ENCODE peak calls at places on chromosomes 5 and 9, in six cellular contexts. C is body of pancreas, B is uterus, E is left ventricle myocardium inferior, O is ovary, P is gastrocnemius medialis. V is an unnamed sample. For H3K36me3, the result is how much of the 10 kb centered on the place peaks cover.

GRCh38 chr5:60633336-60633735 is 66.6 kb downstream of the DEPDC1B start:
- DNase-seq in C (peak), B (no peak), E (no peak), O (no peak), P (no peak), V (no peak)

GRCh38 chr5:72163349-72163983 is 56.2 kb downstream of the MAP1B start:
- DNase-seq in C (no peak), B (no peak), E (no peak), O (no peak), P (no peak), V (no peak)

GRCh38 chr5:82821978-82822927 is 254.9 kb downstream of the TMEM167A start:
- DNase-seq in C (no peak), B (no peak), E (no peak), O (no peak), P (no peak), V (no peak)

GRCh38 chr9:2178034-2178734 is 163.0 kb downstream of the SMARCA2 start:
- DNase-seq in C (no peak), B (no peak), E (no peak), O (no peak), P (no peak), V (no peak)

GRCh38 chr9:34498511-34498910 is 24.3 kb downstream of the ENHO start:
- DNase-seq in C (no peak), B (no peak), E (no peak), O (no peak), P (no peak), V (no peak)

GRCh38 chr9:76185432-76185831 is 208.8 kb downstream of the RFK start:
- DNase-seq in C (no peak), B (no peak), E (no peak), O (no peak), P (no peak), V (no peak)

GRCh38 chr5:96967400-96967799 is 31.5 kb downstream of the LNPEP start:
- DNase-seq in C (no peak), B (no peak), E (no peak), O (no peak), P (no peak), V (no peak)

GRCh38 chr9:74861773-74862172 is 25.9 kb downstream of the TRPM6 start:
- DNase-seq in C (no peak), B (no peak), E (no peak), O (no peak), P (no peak), V (no peak)

GRCh38 chr5:5719292-5719691 is 296.8 kb downstream of the ICE1 start:
- DNase-seq in C (no peak), B (no peak), E (no peak), O (no peak), P (no peak), V (no peak)

GRCh38 chr5:77390795-77391194 is 101.3 kb downstream of the WDR41 start:
- DNase-seq in C (peak), B (no peak), E (no peak), O (no peak), P (no peak), V (no peak)

GRCh38 chr9:129866373-129867137 is 31.3 kb downstream of the USP20 start:
- DNase-seq in C (no peak), B (no peak), E (no peak), O (no peak), P (no peak), V (no peak)

GRCh38 chr9:116493183-116493582 is 193.9 kb upstream of the TRIM32 start:
- DNase-seq in C (no peak), B (no peak), E (no peak), O (no peak), P (no peak), V (no peak)

GRCh38 chr5:78215972-78216371 is 78.5 kb downstream of the AP3B1 start:
- DNase-seq in C (no peak), B (no peak), E (no peak), O (no peak), P (no peak), V (no peak)

GRCh38 chr9:136100700-136101614 is 5.9 kb upstream of the NACC2 start:
- DNase-seq in C (no peak), B (no peak), E (no peak), O (no peak), P (no peak), V (no peak)

GRCh38 chr5:171984748-171985419 is 21.6 kb downstream of the FBXW11 start:
- DNase-seq in C (no peak), B (no peak), E (no peak), O (no peak), P (no peak), V (peak)

GRCh38 chr5:113446358-113446927 is 11.7 kb upstream of the TSSK1B start:
- DNase-seq in C (no peak), B (no peak), E (no peak), O (no peak), P (no peak), V (no peak)

GRCh38 chr5:40559306-40559705 is 120.4 kb upstream of the PTGER4 start:
- DNase-seq in C (no peak), B (no peak), E (no peak), O (no peak), P (no peak), V (no peak)

GRCh38 chr5:73938280-73938937 is 312.4 kb downstream of the ARHGEF28 start:
- DNase-seq in C (peak), B (no peak), E (no peak), O (no peak), P (no peak), V (no peak)

GRCh38 chr5:39057745-39058144 is 16.5 kb downstream of the RICTOR start:
- DNase-seq in C (no peak), B (no peak), E (no peak), O (no peak), P (no peak), V (no peak)

GRCh38 chr5:154002093-154002492 is 36.6 kb downstream of the FAM114A2 start:
- DNase-seq in C (peak), B (peak), E (no peak), O (peak), P (no peak), V (no peak)

GRCh38 chr5:68875351-68875750 is 218.5 kb upstream of the SLC30A5 start:
- DNase-seq in C (no peak), B (no peak), E (no peak), O (no peak), P (no peak), V (no peak)

GRCh38 chr9:94825620-94825958 is 99.1 kb downstream of the AOPEP start:
- DNase-seq in C (no peak), B (no peak), E (no peak), O (no peak), P (no peak), V (no peak)

GRCh38 chr9:79687131-79687447 is 115.3 kb downstream of the TLE4 start:
- DNase-seq in C (no peak), B (no peak), E (no peak), O (no peak), P (no peak), V (no peak)

DNA sequence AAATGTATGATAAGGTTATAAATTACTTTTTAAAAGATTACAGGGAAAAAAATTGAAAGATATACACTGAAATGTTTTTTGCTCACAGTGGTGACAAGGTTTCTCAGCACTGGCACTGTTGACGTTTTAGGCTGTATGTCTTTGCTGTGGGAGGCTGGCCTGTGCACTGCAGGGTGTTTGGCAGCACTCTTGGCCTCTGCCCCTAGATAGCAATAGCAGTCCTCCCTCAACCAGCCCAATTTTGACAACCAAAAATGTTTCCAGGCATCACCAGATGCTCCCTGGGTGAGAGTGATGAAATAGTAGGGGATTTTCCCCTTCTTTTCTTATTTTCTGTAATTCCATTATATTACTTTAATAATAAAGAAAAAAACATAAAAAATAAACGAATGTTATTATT is 3.3 kb downstream of the CD274 start:
- DNase-seq in C (no peak), B (no peak), E (no peak), O (no peak), P (no peak), V (no peak)
- H3K4me3 ChIP-seq in C (no peak), B (no peak), E (no peak), O (no peak), P (no peak), V (peak)

DNA sequence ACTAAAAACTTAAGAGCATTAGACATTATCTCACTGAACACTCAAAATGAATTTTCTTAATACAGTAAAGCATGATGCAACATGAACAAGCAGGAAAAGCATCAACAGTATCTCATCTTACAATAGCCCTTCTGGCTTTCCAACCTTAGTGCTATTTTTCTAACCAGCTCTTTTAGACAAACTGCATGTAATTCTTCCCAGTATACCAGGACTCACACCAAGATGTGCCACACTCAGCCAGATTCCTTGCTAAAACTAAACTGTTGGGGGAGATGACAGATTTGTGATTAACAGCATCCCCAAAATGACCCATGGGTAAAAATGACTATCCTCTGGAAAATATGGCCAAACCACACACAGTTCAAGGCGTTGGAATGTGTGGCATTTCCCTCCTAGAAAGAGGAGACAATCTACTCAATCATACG is 36.2 kb downstream of the PWWP2A start:
- DNase-seq in C (no peak), B (no peak), E (no peak), O (no peak), P (no peak), V (no peak)
- TF ChIP-seq CTCF in C (no peak), B (no peak), E (no peak), O (no peak), P (no peak), V (no peak)

GRCh38 chr5:151051066-151051930 is 29.5 kb downstream of the TNIP1 start:
- DNase-seq in C (peak), B (peak), E (peak), O (peak), P (peak), V (peak)

GRCh38 chr5:151052834-151053233 is 28.0 kb downstream of the TNIP1 start:
- DNase-seq in C (no peak), B (no peak), E (no peak), O (no peak), P (no peak), V (no peak)

GRCh38 chr5:151051931-151052608 is 28.8 kb downstream of the TNIP1 start:
- DNase-seq in C (no peak), B (no peak), E (no peak), O (no peak), P (peak), V (no peak)

GRCh38 chr5:151048526-151048925 is 28.1 kb downstream of the GPX3 start:
- DNase-seq in C (no peak), B (no peak), E (no peak), O (no peak), P (no peak), V (no peak)

DNA sequence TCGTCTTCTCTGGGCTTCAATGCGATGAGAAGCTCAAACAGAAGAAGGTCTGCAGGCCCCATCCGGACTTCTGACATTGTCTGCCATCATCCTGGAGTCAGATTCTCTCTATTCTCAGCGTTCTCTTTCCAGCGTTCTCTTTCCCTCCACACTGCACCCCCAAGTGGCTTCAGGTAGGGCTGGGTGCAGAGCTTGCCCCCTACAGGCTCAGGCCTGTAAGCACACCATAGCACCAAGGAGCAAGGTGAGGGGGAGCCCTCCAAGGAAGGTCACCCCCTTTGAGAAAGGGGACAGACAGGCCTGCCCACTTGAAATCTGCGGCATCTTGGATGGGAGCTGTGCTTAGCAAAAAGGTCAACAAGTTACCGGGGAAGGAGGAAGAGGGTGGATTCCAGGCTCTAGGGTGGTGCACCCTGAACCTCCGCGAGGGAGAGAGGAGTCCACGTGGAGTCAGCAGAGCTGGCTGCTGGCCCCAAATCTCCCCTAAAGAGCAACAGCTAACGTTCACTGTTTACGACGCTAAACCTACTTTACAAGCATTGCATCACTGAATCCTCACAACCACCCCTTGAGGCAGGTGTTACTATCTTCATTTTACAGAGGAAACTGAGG is 27.5 kb downstream of the GPX3 start:
- DNase-seq in C (no peak), B (no peak), E (no peak), O (peak), P (no peak), V (no peak)
- H3K36me3 ChIP-seq in C (under half), B (under half), E (half or more), O (under half), P (under half), V (half or more)

GRCh38 chr9:114078021-114078780 is at the start of gene AMBP:
- DNase-seq in C (peak), B (no peak), E (no peak), O (no peak), P (no peak), V (no peak)

GRCh38 chr9:114078781-114079156 is 669 bp upstream of the AMBP start:
- DNase-seq in C (no peak), B (no peak), E (no peak), O (no peak), P (no peak), V (no peak)

GRCh38 chr9:114075602-114076001 is 2.5 kb downstream of the AMBP start:
- DNase-seq in C (no peak), B (no peak), E (no peak), O (no peak), P (no peak), V (no peak)

GRCh38 chr9:114076237-114077161 is 1.6 kb downstream of the AMBP start:
- DNase-seq in C (no peak), B (no peak), E (no peak), O (no peak), P (no peak), V (no peak)

DNA sequence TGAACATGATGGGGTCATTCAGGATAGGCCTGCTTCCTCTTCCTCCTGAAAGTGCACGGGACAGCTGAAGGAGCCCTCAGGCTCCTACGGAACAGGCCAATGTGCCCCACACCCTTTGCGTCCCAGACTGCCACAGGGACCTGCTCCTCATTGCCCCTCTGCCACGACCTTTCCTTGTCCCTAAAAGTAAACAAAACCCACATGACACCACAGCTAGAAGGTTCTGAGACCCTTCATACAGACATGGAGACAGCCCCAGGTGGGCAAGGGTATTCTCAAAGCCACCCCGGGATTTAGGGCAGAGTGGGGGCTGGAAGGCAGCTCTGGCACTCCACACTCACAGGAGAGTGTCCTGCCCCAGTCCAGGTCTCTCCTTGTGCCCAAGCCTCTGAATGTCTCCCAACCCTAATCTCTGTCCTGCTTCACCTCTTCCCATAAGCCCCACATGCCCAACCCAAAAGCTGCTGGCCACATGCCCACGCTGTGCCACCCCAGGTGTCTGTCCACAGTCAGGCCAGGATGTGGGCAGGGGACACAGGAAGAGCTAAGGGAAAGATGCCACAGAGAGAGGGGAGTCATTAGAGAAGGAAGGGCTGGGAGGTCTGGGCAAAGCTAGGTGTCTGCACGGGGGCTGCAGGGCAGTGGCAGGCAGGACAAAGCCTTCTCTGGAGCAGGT is 800 bp downstream of the AMBP start:
- DNase-seq in C (no peak), B (no peak), E (no peak), O (no peak), P (no peak), V (no peak)
- H3K4me3 ChIP-seq in C (no peak), B (no peak), E (no peak), O (no peak), P (no peak), V (no peak)

GRCh38 chr5:149450199-149450598 is 71.1 kb upstream of the IL17B start:
- DNase-seq in C (peak), B (peak), E (peak), O (peak), P (peak), V (no peak)

GRCh38 chr5:149455889-149456409 is 76.9 kb upstream of the IL17B start:
- DNase-seq in C (no peak), B (peak), E (peak), O (peak), P (peak), V (no peak)

GRCh38 chr5:149453618-149454415 is 74.7 kb upstream of the IL17B start:
- DNase-seq in C (no peak), B (no peak), E (no peak), O (no peak), P (no peak), V (no peak)

GRCh38 chr5:149452007-149452664 is 73.0 kb upstream of the IL17B start:
- DNase-seq in C (peak), B (peak), E (peak), O (peak), P (no peak), V (no peak)

GRCh38 chr5:149452665-149453617 is 73.8 kb upstream of the IL17B start:
- DNase-seq in C (peak), B (peak), E (peak), O (peak), P (peak), V (no peak)
- TF ChIP-seq CTCF in C (no peak), B (no peak), E (no peak), O (no peak), P (no peak), V (no peak)

V was measured in GM06990.